ENCODE peak calls at places on chromosomes 5 and 9, in four cellular contexts. One of them, this sample, is unnamed.
A peak's percentile ranks its signal among the peaks of the same experiment; 100 is the strongest.

GRCh38 chr5:142585451-142585850 is 100.4 kb downstream of the FGF1 start:
- DNase-seq in NCI-H748 treated with DMSO at 0.1 percent for 48 hours: no peak
- DNase-seq in psoas muscle: no peak
- DNase-seq in T1000: no peak
- DNase-seq in this sample: no peak

GRCh38 chr5:983238-983524 is 25.4 kb upstream of the NKD2 start:
- DNase-seq in T1000: no peak
- DNase-seq in psoas muscle: no peak
- DNase-seq in NCI-H748 treated with DMSO at 0.1 percent for 48 hours: no peak
- DNase-seq in this sample: no peak

GRCh38 chr9:8254527-8254926 is 454.9 kb upstream of the DMAC1 start:
- DNase-seq in T1000: no peak
- DNase-seq in psoas muscle: no peak
- DNase-seq in NCI-H748 treated with DMSO at 0.1 percent for 48 hours: no peak
- DNase-seq in this sample: no peak

GRCh38 chr9:129482521-129483466 is 138.1 kb downstream of the C9orf50 start:
- DNase-seq in psoas muscle: peak; percentile 92
- DNase-seq in NCI-H748 treated with DMSO at 0.1 percent for 48 hours: peak; percentile 36
- DNase-seq in T1000: peak; percentile 81
- DNase-seq in this sample: peak; percentile 97

GRCh38 chr9:12426198-12426864 is 266.9 kb upstream of the TYRP1 start:
- DNase-seq in NCI-H748 treated with DMSO at 0.1 percent for 48 hours: peak; percentile 58
- DNase-seq in psoas muscle: no peak
- DNase-seq in T1000: no peak
- DNase-seq in this sample: no peak

GRCh38 chr9:89943309-89943708 is 338.5 kb downstream of the GADD45G start:
- DNase-seq in psoas muscle: no peak
- DNase-seq in T1000: no peak
- DNase-seq in NCI-H748 treated with DMSO at 0.1 percent for 48 hours: no peak
- DNase-seq in this sample: no peak

GRCh38 chr9:96612105-96612965 is 7.3 kb downstream of the CDC14B start:
- DNase-seq in NCI-H748 treated with DMSO at 0.1 percent for 48 hours: peak; percentile 45
- DNase-seq in T1000: peak; percentile 13
- DNase-seq in psoas muscle: peak; percentile 78
- DNase-seq in this sample: no peak

GRCh38 chr5:15496886-15497285 is 3.1 kb upstream of the FBXL7 start:
- DNase-seq in NCI-H748 treated with DMSO at 0.1 percent for 48 hours: no peak
- DNase-seq in psoas muscle: no peak
- DNase-seq in T1000: no peak
- DNase-seq in this sample: peak; percentile 62

GRCh38 chr9:111375062-111375461 is 45.0 kb upstream of the OR2K2 start:
- DNase-seq in psoas muscle: no peak
- DNase-seq in NCI-H748 treated with DMSO at 0.1 percent for 48 hours: no peak
- DNase-seq in T1000: no peak
- DNase-seq in this sample: no peak

GRCh38 chr9:34759432-34760134 is 49.6 kb upstream of the CCL21 start:
- DNase-seq in T1000: no peak
- DNase-seq in NCI-H748 treated with DMSO at 0.1 percent for 48 hours: no peak
- DNase-seq in psoas muscle: no peak
- DNase-seq in this sample: no peak

GRCh38 chr5:141929398-141930058 is 5.9 kb downstream of the DELE1 start:
- DNase-seq in T1000: no peak
- DNase-seq in NCI-H748 treated with DMSO at 0.1 percent for 48 hours: no peak
- DNase-seq in psoas muscle: no peak
- DNase-seq in this sample: no peak

GRCh38 chr9:18320046-18320445 is 153.9 kb upstream of the ADAMTSL1 start:
- DNase-seq in NCI-H748 treated with DMSO at 0.1 percent for 48 hours: no peak
- DNase-seq in psoas muscle: no peak
- DNase-seq in T1000: no peak
- DNase-seq in this sample: no peak

GRCh38 chr9:87443006-87443405 is 54.7 kb upstream of the DAPK1 start:
- DNase-seq in psoas muscle: no peak
- DNase-seq in T1000: no peak
- DNase-seq in NCI-H748 treated with DMSO at 0.1 percent for 48 hours: no peak
- DNase-seq in this sample: no peak

GRCh38 chr5:60649288-60649917 is 50.6 kb downstream of the DEPDC1B start:
- DNase-seq in psoas muscle: no peak
- DNase-seq in NCI-H748 treated with DMSO at 0.1 percent for 48 hours: peak; percentile 5
- DNase-seq in T1000: no peak
- DNase-seq in this sample: no peak

GRCh38 chr5:50978903-50979302 is 312.5 kb downstream of the PARP8 start:
- DNase-seq in psoas muscle: no peak
- DNase-seq in T1000: no peak
- DNase-seq in NCI-H748 treated with DMSO at 0.1 percent for 48 hours: no peak
- DNase-seq in this sample: no peak

GRCh38 chr9:84500859-84501258 is 160.3 kb upstream of the SLC28A3 start:
- DNase-seq in psoas muscle: no peak
- DNase-seq in NCI-H748 treated with DMSO at 0.1 percent for 48 hours: no peak
- DNase-seq in T1000: no peak
- DNase-seq in this sample: no peak

GRCh38 chr5:54470191-54470590 is 14.7 kb downstream of the HSPB3 start:
- DNase-seq in NCI-H748 treated with DMSO at 0.1 percent for 48 hours: no peak
- DNase-seq in psoas muscle: no peak
- DNase-seq in T1000: no peak
- DNase-seq in this sample: no peak

GRCh38 chr5:78912085-78912771 is 72.9 kb downstream of the ARSB start:
- DNase-seq in NCI-H748 treated with DMSO at 0.1 percent for 48 hours: peak; percentile 61
- DNase-seq in psoas muscle: no peak
- DNase-seq in T1000: no peak
- DNase-seq in this sample: no peak

GRCh38 chr5:91584352-91584751 is 201.2 kb upstream of the ARRDC3 start:
- DNase-seq in NCI-H748 treated with DMSO at 0.1 percent for 48 hours: no peak
- DNase-seq in psoas muscle: no peak
- DNase-seq in T1000: no peak
- DNase-seq in this sample: no peak

GRCh38 chr5:84373506-84373905 is 11.2 kb downstream of the EDIL3 start:
- DNase-seq in NCI-H748 treated with DMSO at 0.1 percent for 48 hours: no peak
- DNase-seq in psoas muscle: no peak
- DNase-seq in T1000: no peak
- DNase-seq in this sample: no peak

GRCh38 chr5:151048526-151048925 is 28.1 kb downstream of the GPX3 start:
- DNase-seq in NCI-H748 treated with DMSO at 0.1 percent for 48 hours: no peak
- DNase-seq in psoas muscle: peak; percentile 26
- DNase-seq in T1000: no peak
- DNase-seq in this sample: no peak

GRCh38 chr5:134435525-134435924 is 23.8 kb upstream of the CDKN2AIPNL start:
- DNase-seq in T1000: no peak
- DNase-seq in psoas muscle: peak; percentile 48
- DNase-seq in NCI-H748 treated with DMSO at 0.1 percent for 48 hours: no peak
- DNase-seq in this sample: no peak

GRCh38 chr5:40679071-40679997 is at the start of gene PTGER4:
- DNase-seq in NCI-H748 treated with DMSO at 0.1 percent for 48 hours: peak; percentile 94
- DNase-seq in T1000: peak; percentile 88
- DNase-seq in psoas muscle: peak; percentile 94
- DNase-seq in this sample: peak; percentile 98

GRCh38 chr9:85536076-85536475 is 205.7 kb downstream of the AGTPBP1 start:
- DNase-seq in T1000: peak; percentile 36
- DNase-seq in NCI-H748 treated with DMSO at 0.1 percent for 48 hours: no peak
- DNase-seq in psoas muscle: no peak
- DNase-seq in this sample: no peak

GRCh38 chr5:9930156-9930555 is 300.0 kb upstream of the TAS2R1 start:
- DNase-seq in T1000: no peak
- DNase-seq in psoas muscle: no peak
- DNase-seq in NCI-H748 treated with DMSO at 0.1 percent for 48 hours: no peak
- DNase-seq in this sample: no peak

GRCh38 chr9:99385814-99386279 is 163.8 kb downstream of the SEC61B start:
- DNase-seq in T1000: peak; percentile 64
- DNase-seq in NCI-H748 treated with DMSO at 0.1 percent for 48 hours: no peak
- DNase-seq in psoas muscle: no peak
- DNase-seq in this sample: no peak

GRCh38 chr9:71743217-71743705 is 25.1 kb downstream of the CEMIP2 start:
- DNase-seq in T1000: no peak
- DNase-seq in NCI-H748 treated with DMSO at 0.1 percent for 48 hours: no peak
- DNase-seq in psoas muscle: no peak
- DNase-seq in this sample: no peak

GRCh38 chr9:93089481-93089991 is 6.5 kb upstream of the CARD19 start:
- DNase-seq in psoas muscle: no peak
- DNase-seq in NCI-H748 treated with DMSO at 0.1 percent for 48 hours: no peak
- DNase-seq in T1000: no peak
- DNase-seq in this sample: no peak

GRCh38 chr9:110072597-110073355 is 135.2 kb downstream of the C9orf152 start:
- DNase-seq in psoas muscle: no peak
- DNase-seq in T1000: no peak
- DNase-seq in NCI-H748 treated with DMSO at 0.1 percent for 48 hours: no peak
- DNase-seq in this sample: no peak

GRCh38 chr5:8842906-8843590 is 702.8 kb downstream of the SEMA5A start:
- DNase-seq in psoas muscle: no peak
- DNase-seq in T1000: no peak
- DNase-seq in NCI-H748 treated with DMSO at 0.1 percent for 48 hours: peak; percentile 90
- DNase-seq in this sample: no peak

GRCh38 chr9:2787065-2787464 is 56.8 kb downstream of the PUM3 start:
- DNase-seq in psoas muscle: no peak
- DNase-seq in NCI-H748 treated with DMSO at 0.1 percent for 48 hours: no peak
- DNase-seq in T1000: no peak
- DNase-seq in this sample: no peak

This sample was measured in esophagus muscularis mucosa.